ENCODE peak calls at places on chromosomes 7 and 10, in five cellular contexts. One of them, this sample, is unnamed.

GRCh38 chr7:80764132-80764531 is 125.7 kb downstream of the CD36 start:
- DNase-seq in cardiac fibroblast: no peak
- DNase-seq in occipital lobe: no peak
- DNase-seq in T-helper 9 cell: no peak
- DNase-seq in AG09309: no peak
- DNase-seq in this sample: no peak

GRCh38 chr7:139242741-139243281 is 11.8 kb downstream of the UBN2 start:
- DNase-seq in AG09309: no peak
- DNase-seq in T-helper 9 cell: no peak
- DNase-seq in occipital lobe: no peak
- DNase-seq in cardiac fibroblast: peak; percentile 73
- DNase-seq in this sample: no peak

GRCh38 chr10:125641398-125641797 is 41.6 kb downstream of the TEX36 start:
- DNase-seq in cardiac fibroblast: no peak
- DNase-seq in AG09309: no peak
- DNase-seq in occipital lobe: no peak
- DNase-seq in T-helper 9 cell: no peak
- DNase-seq in this sample: no peak

GRCh38 chr10:52249850-52250395 is 64.2 kb upstream of the DKK1 start:
- DNase-seq in cardiac fibroblast: no peak
- DNase-seq in AG09309: no peak
- DNase-seq in T-helper 9 cell: no peak
- DNase-seq in occipital lobe: no peak
- DNase-seq in this sample: peak; percentile 95

GRCh38 chr7:43511029-43511428 is 71.9 kb upstream of the STK17A start:
- DNase-seq in T-helper 9 cell: no peak
- DNase-seq in AG09309: no peak
- DNase-seq in occipital lobe: no peak
- DNase-seq in cardiac fibroblast: peak; percentile 13
- DNase-seq in this sample: no peak

GRCh38 chr10:507355-507699 is 182.1 kb downstream of the DIP2C start:
- DNase-seq in T-helper 9 cell: no peak
- DNase-seq in occipital lobe: no peak
- DNase-seq in AG09309: no peak
- DNase-seq in cardiac fibroblast: no peak
- DNase-seq in this sample: no peak

GRCh38 chr10:46236537-46236887 is 50.3 kb upstream of the ANTXRL start:
- DNase-seq in occipital lobe: no peak
- DNase-seq in T-helper 9 cell: no peak
- DNase-seq in cardiac fibroblast: no peak
- DNase-seq in AG09309: no peak
- DNase-seq in this sample: no peak

GRCh38 chr10:71634531-71635164 is 84.9 kb downstream of the C10orf105 start:
- DNase-seq in AG09309: no peak
- DNase-seq in occipital lobe: no peak
- DNase-seq in T-helper 9 cell: no peak
- DNase-seq in cardiac fibroblast: no peak
- DNase-seq in this sample: peak; percentile 20

GRCh38 chr7:109793-110556 is 82.4 kb upstream of the FAM20C start:
- DNase-seq in AG09309: no peak
- DNase-seq in T-helper 9 cell: no peak
- DNase-seq in occipital lobe: no peak
- DNase-seq in cardiac fibroblast: no peak
- DNase-seq in this sample: peak; percentile 76

GRCh38 chr10:11242443-11243386 is 225.0 kb downstream of the CELF2 start:
- DNase-seq in occipital lobe: no peak
- DNase-seq in AG09309: no peak
- DNase-seq in T-helper 9 cell: no peak
- DNase-seq in cardiac fibroblast: peak; percentile 1
- DNase-seq in this sample: peak; percentile 97

This sample was measured in myocyte.